ENCODE peak calls at places on chromosomes 3 and 15, in five cellular contexts. W is mesenchymal stem cell, C is IMR-90, N is H1, Z is endothelial cell of umbilical vein. L is an unnamed sample. For H3K4me1, the result is how much of the 10 kb centered on the place peaks cover.

GRCh38 chr15:97126556-97127233 is 796.2 kb downstream of the NR2F2 start:
- DNase-seq in W (peak), C (no peak), N (no peak), Z (no peak), L (peak)

GRCh38 chr3:169082076-169082475 is 581.4 kb downstream of the MECOM start:
- DNase-seq in W (no peak), C (no peak), N (no peak), Z (no peak), L (no peak)

GRCh38 chr3:58962816-58963215 is 87.0 kb downstream of the CFAP20DC start:
- DNase-seq in W (no peak), C (peak), N (no peak), Z (no peak), L (no peak)

GRCh38 chr3:13537244-13537921 is 11.5 kb upstream of the FBLN2 start:
- DNase-seq in W (no peak), C (no peak), N (no peak), Z (no peak), L (no peak)

GRCh38 chr15:60318236-60318867 is 79.4 kb downstream of the ANXA2 start:
- DNase-seq in W (no peak), C (no peak), N (no peak), Z (no peak), L (no peak)

GRCh38 chr3:107753494-107753893 is 230.7 kb downstream of the BBX start:
- DNase-seq in W (peak), C (peak), N (no peak), Z (peak), L (peak)

GRCh38 chr3:188656196-188656982 is 502.4 kb downstream of the LPP start:
- DNase-seq in W (peak), C (peak), N (no peak), Z (peak), L (no peak)

GRCh38 chr15:41940441-41940857 is 31.9 kb downstream of the EHD4 start:
- DNase-seq in W (peak), C (peak), N (no peak), Z (peak), L (no peak)

GRCh38 chr3:11290743-11291680 is 18.8 kb downstream of the ATG7 start:
- DNase-seq in W (peak), C (peak), N (no peak), Z (no peak), L (no peak)

GRCh38 chr3:66110840-66111239 is 72.1 kb upstream of the MAGI1 start:
- DNase-seq in W (no peak), C (no peak), N (no peak), Z (peak), L (peak)

GRCh38 chr15:89822951-89823701 is 8.5 kb upstream of the ANPEP start:
- DNase-seq in W (no peak), C (peak), N (no peak), Z (no peak), L (peak)

GRCh38 chr15:89823836-89824606 is 9.4 kb upstream of the ANPEP start:
- DNase-seq in W (no peak), C (no peak), N (no peak), Z (no peak), L (no peak)

GRCh38 chr15:89826671-89827655 is 12.3 kb upstream of the ANPEP start:
- DNase-seq in W (no peak), C (no peak), N (no peak), Z (no peak), L (no peak)

GRCh38 chr15:89824607-89824867 is 9.9 kb upstream of the ANPEP start:
- DNase-seq in W (no peak), C (no peak), N (no peak), Z (no peak), L (peak)

GRCh38 chr15:89825264-89825940 is 10.8 kb upstream of the ANPEP start:
- DNase-seq in W (no peak), C (no peak), N (no peak), Z (no peak), L (no peak)
- H3K4me1 ChIP-seq in W (under half), C (under half), N (under half), Z (under half), L (under half)

GRCh38 chr3:30527720-30528119 is 78.7 kb upstream of the TGFBR2 start:
- DNase-seq in W (peak), C (no peak), N (no peak), Z (peak), L (no peak)
- H2AFZ ChIP-seq in W (no peak), C (no peak), N (no peak), Z (peak), L (no peak)

GRCh38 chr15:68176601-68177000 is 28.5 kb downstream of the CALML4 start:
- DNase-seq in W (no peak), C (no peak), N (no peak), Z (no peak), L (no peak)

GRCh38 chr15:68173119-68173518 is 32.0 kb downstream of the CALML4 start:
- DNase-seq in W (no peak), C (no peak), N (no peak), Z (no peak), L (no peak)

GRCh38 chr15:68175527-68175926 is 29.6 kb downstream of the CALML4 start:
- DNase-seq in W (no peak), C (no peak), N (no peak), Z (no peak), L (no peak)

DNA sequence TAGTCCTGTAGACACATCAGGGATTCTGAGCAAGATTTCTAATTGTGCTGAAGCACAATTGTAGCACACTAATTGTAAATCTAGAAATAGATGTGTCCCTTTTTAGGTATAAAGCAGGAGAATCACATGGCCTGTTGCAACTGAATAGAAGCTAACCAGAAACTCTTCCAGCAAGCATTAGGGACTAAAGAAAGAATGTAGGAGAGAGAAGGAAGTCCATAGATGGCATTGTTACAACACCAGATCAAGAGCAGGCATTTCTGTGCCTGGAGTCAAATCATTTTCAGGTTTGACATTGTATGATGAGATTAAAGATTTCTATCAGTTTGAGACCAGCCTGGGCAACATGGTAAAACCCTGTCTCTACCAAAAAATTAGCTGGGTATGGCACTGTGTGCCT is 27.4 kb downstream of the CALML4 start:
- DNase-seq in W (peak), C (peak), N (no peak), Z (no peak), L (no peak)
- H3K9ac ChIP-seq in W (peak), C (no peak), N (no peak), Z (no peak), L (no peak)

DNA sequence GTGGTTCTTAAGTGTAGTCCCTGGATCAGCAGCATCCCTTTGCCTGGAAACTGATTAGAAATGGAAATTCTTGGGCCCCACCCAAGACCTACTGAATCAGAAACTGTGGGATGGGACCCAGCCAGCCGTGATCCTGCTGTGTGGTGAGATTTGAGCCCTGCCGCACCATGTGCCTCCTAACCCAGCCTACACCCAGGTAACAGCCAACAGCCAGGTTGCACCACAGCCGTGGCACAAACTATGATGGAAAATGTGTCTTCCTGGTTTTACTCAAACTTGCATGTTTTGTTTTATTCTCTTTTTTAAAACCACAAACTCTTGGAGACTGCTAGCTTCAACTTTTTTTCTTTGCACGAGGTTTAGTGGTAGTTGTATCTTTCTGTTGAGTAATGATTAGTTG is 2.6 kb downstream of the LIMD1 start:
- DNase-seq in W (peak), C (peak), N (no peak), Z (no peak), L (no peak)
- H3K4me1 ChIP-seq in W (under half), C (under half), N (under half), Z (under half), L (under half)

GRCh38 chr3:155110021-155110420 is 29.9 kb downstream of the MME start:
- DNase-seq in W (no peak), C (no peak), N (no peak), Z (no peak), L (no peak)
- H2AFZ ChIP-seq in W (no peak), C (no peak), N (no peak), Z (no peak), L (no peak)

GRCh38 chr15:74888716-74889115 is 1.1 kb upstream of the MPI start:
- DNase-seq in W (no peak), C (no peak), N (no peak), Z (no peak), L (no peak)
- H3K9ac ChIP-seq in W (peak), C (no peak), N (no peak), Z (no peak), L (no peak)

GRCh38 chr3:71051893-71052687 is 531.4 kb downstream of the FOXP1 start:
- DNase-seq in W (no peak), C (peak), N (no peak), Z (peak), L (no peak)

GRCh38 chr3:71051259-71051595 is 532.3 kb downstream of the FOXP1 start:
- DNase-seq in W (no peak), C (no peak), N (no peak), Z (no peak), L (no peak)

GRCh38 chr3:71053495-71053894 is 530.0 kb downstream of the FOXP1 start:
- DNase-seq in W (no peak), C (no peak), N (no peak), Z (no peak), L (no peak)

GRCh38 chr3:71054312-71054711 is 529.2 kb downstream of the FOXP1 start:
- DNase-seq in W (no peak), C (no peak), N (no peak), Z (no peak), L (no peak)

GRCh38 chr3:71052725-71053124 is 530.8 kb downstream of the FOXP1 start:
- DNase-seq in W (no peak), C (no peak), N (no peak), Z (no peak), L (no peak)
- H3K4me1 ChIP-seq in W (under half), C (under half), N (half or more), Z (half or more), L (under half)